ENCODE peak calls at places on chromosomes 13 and 19, in six cellular contexts. B is Calu3; X is heart left ventricle; S is WTC11; L is CD4-positive, alpha-beta T cell; C is neural crest cell. U is an unnamed sample.

GRCh38 chr19:7743425-7743841 is 3.9 kb downstream of the CD209 start:
- DNase-seq in B (no peak), X (no peak), S (no peak), L (no peak), C (no peak), U (no peak)

GRCh38 chr19:38707512-38708114 is 36.7 kb downstream of the CAPN12 start:
- DNase-seq in X (peak; percentile 84), C (no peak), L (no peak), B (peak; percentile 89), S (no peak), U (no peak)

GRCh38 chr19:17996826-17997316 is 11.1 kb upstream of the ARRDC2 start:
- DNase-seq in S (peak; percentile 91), X (peak; percentile 87), C (peak; percentile 98), B (peak; percentile 87), L (peak; percentile 86), U (peak; percentile 75)

GRCh38 chr19:54518844-54519243 is 16.2 kb downstream of the LAIR2 start:
- DNase-seq in L (no peak), X (no peak), C (no peak), S (no peak), B (peak; percentile 9), U (no peak)

GRCh38 chr13:57636811-57637210 is 5.3 kb downstream of the PCDH17 start:
- DNase-seq in C (no peak), B (no peak), X (no peak), L (no peak), S (no peak), U (no peak)

GRCh38 chr19:57515218-57515617 is 11.9 kb upstream of the ZNF549 start:
- DNase-seq in B (no peak), C (no peak), L (no peak), S (no peak), X (no peak), U (no peak)

GRCh38 chr19:18777725-18778389 is 13.2 kb downstream of the COMP start:
- DNase-seq in L (no peak), S (no peak), C (no peak), B (no peak), X (no peak), U (no peak)

GRCh38 chr13:51849145-51850101 is 4.4 kb upstream of the TMEM272 start:
- DNase-seq in S (peak; percentile 84), L (peak; percentile 22), C (peak; percentile 47), X (no peak), B (no peak), U (no peak)

GRCh38 chr13:95296326-95296939 is 4.8 kb downstream of the ABCC4 start:
- DNase-seq in X (peak; percentile 32), L (peak; percentile 3), B (peak; percentile 34), C (peak; percentile 23), S (peak; percentile 77), U (no peak)

GRCh38 chr19:50510700-50511068 is 307 bp downstream of the JOSD2 start:
- DNase-seq in C (no peak), X (no peak), B (no peak), S (no peak), L (no peak), U (no peak)

GRCh38 chr13:104823071-104823470 is 1712.4 kb downstream of the EFNB2 start:
- DNase-seq in L (no peak), C (no peak), X (no peak), B (no peak), S (no peak), U (no peak)

GRCh38 chr19:51712461-51713081 is 11.2 kb downstream of the HAS1 start:
- DNase-seq in B (peak; percentile 48), S (peak; percentile 66), L (no peak), X (no peak), C (no peak), U (no peak)

GRCh38 chr19:8482696-8483095 is 19.7 kb downstream of the PRAM1 start:
- DNase-seq in X (no peak), L (no peak), C (no peak), S (no peak), B (no peak), U (no peak)

GRCh38 chr19:32914879-32915278 is 45.3 kb upstream of the SLC7A9 start:
- DNase-seq in C (no peak), X (no peak), S (no peak), L (no peak), B (no peak), U (no peak)

GRCh38 chr19:29831041-29831548 is 19.3 kb downstream of the CCNE1 start:
- DNase-seq in X (no peak), B (peak; percentile 53), C (no peak), L (peak; percentile 59), S (no peak), U (no peak)

GRCh38 chr19:5628919-5629481 is 6.1 kb downstream of the SAFB start:
- DNase-seq in L (no peak), C (no peak), X (no peak), S (no peak), B (no peak), U (no peak)

GRCh38 chr19:8530061-8530679 is 16.2 kb upstream of the ZNF414 start:
- DNase-seq in X (no peak), C (no peak), B (no peak), L (no peak), S (no peak), U (no peak)

GRCh38 chr19:37933965-37934364 is 27.0 kb downstream of the SIPA1L3 start:
- DNase-seq in B (peak; percentile 37), C (no peak), L (no peak), S (no peak), X (peak; percentile 68), U (no peak)

GRCh38 chr19:47456721-47457478 is 14.8 kb downstream of the SLC8A2 start:
- DNase-seq in X (no peak), L (no peak), B (no peak), C (no peak), S (no peak), U (no peak)

GRCh38 chr13:90197722-90198121 is 1149.8 kb upstream of the MIR17HG start:
- DNase-seq in L (no peak), S (no peak), X (no peak), C (no peak), B (no peak), U (no peak)

GRCh38 chr19:43934055-43934984 is 762 bp downstream of the ZNF45 start:
- DNase-seq in C (no peak), X (no peak), L (no peak), S (no peak), B (no peak), U (no peak)
- TF ChIP-seq CTCF in C (no peak), X (no peak), L (no peak), S (no peak), B (no peak), U (no peak)

DNA sequence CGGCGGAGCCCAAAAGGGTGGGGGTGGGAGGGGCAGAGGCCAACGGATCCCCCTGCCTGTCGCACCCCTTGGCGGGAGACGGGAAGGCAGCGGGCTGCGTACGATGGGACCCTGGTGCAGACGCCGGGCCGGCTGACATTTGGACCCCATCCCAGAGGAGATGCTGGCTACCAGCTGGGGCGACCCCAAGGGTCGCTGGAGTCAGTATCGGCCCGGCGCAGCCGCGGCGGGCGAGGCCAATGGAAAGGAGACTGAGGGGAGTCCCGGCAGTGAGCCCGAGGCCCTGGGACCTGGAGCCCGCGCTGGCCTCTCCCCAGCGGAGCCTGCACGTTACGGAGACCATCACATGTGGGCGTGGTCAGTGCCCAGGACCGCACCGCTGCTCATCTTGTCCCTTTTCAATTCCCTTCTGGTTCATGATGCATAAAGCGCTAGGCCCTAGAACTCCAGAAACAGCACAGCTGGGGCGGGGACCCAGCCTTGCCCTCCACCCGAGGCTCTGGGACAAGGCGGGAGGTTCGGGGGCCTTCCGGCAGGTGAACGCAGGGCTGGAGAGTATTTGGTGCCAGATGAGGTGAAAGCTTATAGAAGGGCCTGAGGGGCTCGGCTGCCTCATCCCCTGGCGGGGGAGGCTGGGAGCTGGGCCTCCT is 8.0 kb downstream of the C19orf25 start:
- DNase-seq in C (no peak), L (no peak), X (peak; percentile 19), S (peak; percentile 78), B (no peak), U (no peak)
- TF ChIP-seq CTCF in C (no peak), L (peak; percentile 19), X (no peak), S (no peak), B (no peak), U (no peak)

GRCh38 chr13:101942038-101942437 is 459.8 kb downstream of the FGF14 start:
- DNase-seq in L (no peak), B (peak; percentile 4), S (peak; percentile 33), C (peak; percentile 24), X (peak; percentile 25), U (no peak)

GRCh38 chr13:101942535-101943157 is 459.2 kb downstream of the FGF14 start:
- DNase-seq in B (no peak), L (no peak), C (no peak), S (no peak), X (no peak), U (no peak)

GRCh38 chr13:101939370-101939769 is 462.5 kb downstream of the FGF14 start:
- DNase-seq in S (no peak), B (no peak), L (no peak), C (no peak), X (no peak), U (no peak)

GRCh38 chr13:101945435-101945834 is 456.4 kb downstream of the FGF14 start:
- DNase-seq in C (no peak), X (no peak), S (peak; percentile 22), B (no peak), L (no peak), U (no peak)

DNA sequence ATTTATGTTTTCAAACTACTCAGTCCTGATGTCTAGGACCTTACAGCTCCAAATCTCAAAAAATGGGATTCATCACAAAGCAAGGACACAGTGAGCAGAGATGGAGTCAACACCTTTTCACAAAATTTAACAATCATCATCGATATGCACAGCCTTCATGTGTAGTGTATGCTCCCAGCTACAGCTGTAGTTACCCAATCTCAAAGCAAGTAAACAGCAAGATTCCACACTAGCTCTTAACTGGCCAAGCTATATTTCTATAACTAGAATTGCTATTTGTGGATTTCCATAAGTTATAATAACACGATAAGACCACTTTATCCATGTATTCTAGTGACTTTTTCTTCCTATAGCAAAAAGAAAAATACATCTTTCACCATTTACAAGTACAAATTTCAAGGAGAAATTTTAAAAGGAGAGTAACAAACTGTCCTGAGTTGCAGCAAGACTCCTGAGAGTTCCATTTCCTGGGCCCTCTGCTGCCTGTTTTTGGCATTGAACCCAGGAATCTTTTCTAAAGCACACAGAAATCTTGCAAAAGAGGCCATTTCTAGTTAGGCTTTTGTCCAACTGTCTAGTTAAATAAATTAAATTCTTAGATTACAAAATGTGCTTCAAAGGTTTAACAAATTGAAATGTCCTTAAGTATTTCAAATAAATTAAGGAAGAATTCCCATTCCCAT is 460.6 kb downstream of the FGF14 start:
- DNase-seq in X (no peak), B (no peak), S (no peak), C (no peak), L (no peak), U (no peak)
- TF ChIP-seq CTCF in X (no peak), B (no peak), S (no peak), C (peak; percentile 51), L (no peak), U (no peak)

GRCh38 chr19:11198769-11199469 is 1.6 kb upstream of the KANK2 start:
- DNase-seq in L (no peak), S (no peak), B (no peak), X (no peak), C (no peak), U (no peak)

GRCh38 chr19:11198175-11198534 is 810 bp upstream of the KANK2 start:
- DNase-seq in S (no peak), B (no peak), X (no peak), L (no peak), C (no peak), U (no peak)

GRCh38 chr19:11196406-11197287 is 698 bp downstream of the KANK2 start:
- DNase-seq in C (no peak), L (no peak), X (peak; percentile 64), B (peak; percentile 18), S (peak; percentile 56), U (peak; percentile 53)

GRCh38 chr19:11195681-11196080 is 1.7 kb downstream of the KANK2 start:
- DNase-seq in L (no peak), C (no peak), B (no peak), S (no peak), X (no peak), U (no peak)

GRCh38 chr19:11197291-11198174 is at the start of gene KANK2:
- DNase-seq in X (peak; percentile 90), C (peak; percentile 71), L (peak; percentile 67), B (peak; percentile 89), S (peak; percentile 82), U (peak; percentile 90)
- TF ChIP-seq CTCF in X (no peak), C (peak; percentile 17), L (no peak), B (no peak), S (no peak), U (no peak)

U was measured in mesothelial cell of epicardium.